ENCODE peak calls at places on chromosomes 2 and 18, in eight cellular contexts. C is glutamatergic neuron, O is psoas muscle, E is left lung, X is neural progenitor cell, H is adrenal gland, Z is cardiac muscle cell, B is cardiac fibroblast. R is an unnamed sample.

GRCh38 chr2:151946856-151947523 is 118.8 kb upstream of the ARL5A start:
- DNase-seq in E (no peak), H (peak), X (peak), Z (peak), C (peak), O (peak), B (peak), R (peak)

GRCh38 chr2:140344842-140345241 is 1564.7 kb upstream of the NXPH2 start:
- DNase-seq in C (no peak), Z (no peak), X (no peak), O (no peak), B (peak), E (no peak), H (no peak), R (no peak)

GRCh38 chr2:46232860-46233259 is 64.3 kb upstream of the EPAS1 start:
- DNase-seq in E (no peak), B (peak), H (no peak), X (no peak), O (no peak), Z (no peak), C (no peak), R (no peak)

GRCh38 chr18:8890957-8891464 is 185.7 kb downstream of the MTCL1 start:
- DNase-seq in E (no peak), O (no peak), C (no peak), B (peak), H (no peak), Z (no peak), X (peak), R (no peak)

GRCh38 chr2:37654932-37655331 is 16.5 kb downstream of the CDC42EP3 start:
- DNase-seq in B (peak), E (no peak), H (no peak), C (no peak), Z (peak), O (no peak), X (peak), R (peak)

GRCh38 chr2:166384774-166385173 is 9.0 kb upstream of the SCN9A start:
- DNase-seq in O (no peak), C (no peak), B (peak), X (peak), E (no peak), H (no peak), Z (peak), R (peak)

GRCh38 chr2:127208313-127208712 is 11.8 kb downstream of the CYP27C1 start:
- DNase-seq in B (no peak), X (peak), O (no peak), E (no peak), C (peak), H (no peak), Z (peak), R (no peak)

GRCh38 chr2:218419630-218420216 is 800 bp downstream of the VIL1 start:
- DNase-seq in X (no peak), B (no peak), H (no peak), Z (peak), E (no peak), O (no peak), C (no peak), R (no peak)

GRCh38 chr2:126634273-126634861 is 21.6 kb upstream of the GYPC start:
- DNase-seq in H (no peak), E (no peak), C (peak), X (peak), B (peak), O (no peak), Z (no peak), R (peak)

GRCh38 chr18:50115095-50115494 is 79.9 kb downstream of the MYO5B start:
- DNase-seq in C (no peak), O (no peak), X (no peak), H (no peak), Z (no peak), E (no peak), B (no peak), R (no peak)

GRCh38 chr2:64692401-64692800 is 38.7 kb upstream of the SERTAD2 start:
- DNase-seq in Z (no peak), X (no peak), O (no peak), B (peak), E (no peak), C (no peak), H (no peak), R (no peak)

GRCh38 chr2:44578401-44579135 is 216.8 kb downstream of the CAMKMT start:
- DNase-seq in O (no peak), H (no peak), E (no peak), X (no peak), B (peak), Z (no peak), C (no peak), R (peak)

GRCh38 chr2:223055140-223055539 is 3.1 kb downstream of the KCNE4 start:
- DNase-seq in O (no peak), E (no peak), H (no peak), X (no peak), B (peak), Z (no peak), C (no peak), R (no peak)

GRCh38 chr2:159157361-159158045 is 129.0 kb downstream of the WDSUB1 start:
- DNase-seq in O (no peak), H (no peak), B (no peak), X (no peak), C (no peak), E (no peak), Z (no peak), R (peak)

GRCh38 chr18:28584726-28585125 is 407.8 kb upstream of the CDH2 start:
- DNase-seq in X (peak), H (no peak), Z (peak), O (no peak), E (no peak), C (no peak), B (peak), R (no peak)

GRCh38 chr18:59024829-59025228 is 114.9 kb upstream of the SEC11C start:
- DNase-seq in H (no peak), B (peak), X (no peak), C (no peak), E (no peak), Z (no peak), O (no peak), R (no peak)

GRCh38 chr18:8609711-8610441 is 639 bp downstream of the RAB12 start:
- DNase-seq in B (no peak), C (peak), Z (peak), X (peak), E (peak), O (peak), H (peak), R (peak)

GRCh38 chr2:32523711-32524110 is 104.1 kb upstream of the TTC27 start:
- DNase-seq in X (no peak), O (no peak), C (no peak), Z (no peak), H (no peak), B (no peak), E (no peak), R (no peak)

GRCh38 chr2:54409752-54410151 is 46.4 kb upstream of the SPTBN1 start:
- DNase-seq in B (no peak), O (no peak), E (no peak), X (no peak), Z (peak), H (no peak), C (no peak), R (no peak)

GRCh38 chr2:234495076-234495800 is 1.6 kb downstream of the ARL4C start:
- DNase-seq in H (no peak), X (peak), B (peak), C (peak), E (no peak), O (no peak), Z (no peak), R (no peak)

GRCh38 chr18:35075132-35075531 is 33.9 kb downstream of the MAPRE2 start:
- DNase-seq in Z (no peak), B (no peak), E (no peak), H (no peak), X (no peak), C (no peak), O (no peak), R (no peak)

GRCh38 chr2:226994775-226995174 is 158.9 kb downstream of the RHBDD1 start:
- DNase-seq in X (peak), E (no peak), C (no peak), Z (no peak), B (no peak), H (no peak), O (no peak), R (peak)

GRCh38 chr18:41569867-41570266 is 385.2 kb upstream of the PIK3C3 start:
- DNase-seq in O (no peak), H (no peak), E (no peak), C (no peak), X (no peak), Z (no peak), B (no peak), R (no peak)

GRCh38 chr2:109236147-109236546 is 107.1 kb downstream of the SH3RF3 start:
- DNase-seq in Z (no peak), X (no peak), B (no peak), H (peak), C (no peak), E (no peak), O (no peak), R (no peak)

GRCh38 chr2:20737505-20737904 is 70.6 kb downstream of the GDF7 start:
- DNase-seq in H (no peak), O (no peak), Z (no peak), B (no peak), E (no peak), X (no peak), C (no peak), R (peak)

GRCh38 chr2:24671230-24671629 is 122.0 kb downstream of the PTRHD1 start:
- DNase-seq in C (no peak), Z (no peak), X (no peak), E (no peak), B (no peak), O (no peak), H (no peak), R (no peak)

GRCh38 chr2:127887452-127888219 is 1.9 kb upstream of the AMMECR1L start:
- DNase-seq in X (no peak), O (no peak), B (peak), Z (no peak), H (peak), C (no peak), E (no peak), R (no peak)

GRCh38 chr2:28516950-28517349 is 21.1 kb downstream of the PLB1 start:
- DNase-seq in C (no peak), E (no peak), X (no peak), O (no peak), B (no peak), Z (no peak), H (no peak), R (no peak)

DNA sequence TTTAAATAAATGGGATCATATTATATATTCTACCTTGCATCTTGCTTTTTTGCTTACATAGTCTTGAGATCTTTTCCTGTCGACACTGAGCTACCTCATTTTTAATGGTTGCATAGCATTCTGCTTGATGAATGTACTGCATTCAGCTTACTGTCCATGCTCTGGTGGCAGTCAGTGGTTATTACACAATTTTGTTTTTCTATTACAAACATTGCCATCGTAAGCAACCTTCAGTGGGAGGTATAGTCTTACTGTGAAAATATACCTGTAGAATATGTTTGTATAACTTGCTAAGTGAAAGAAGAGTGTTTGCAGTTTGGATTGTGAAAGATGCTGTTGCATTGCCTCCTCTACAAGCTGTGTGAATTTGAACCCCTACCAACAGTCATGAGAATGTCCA is 43.4 kb downstream of the UBXN4 start:
- DNase-seq in Z (no peak), H (no peak), O (no peak), E (no peak), C (no peak), B (peak), X (no peak), R (no peak)
- TF ChIP-seq CTCF in Z (peak), H (no peak), O (no peak), E (no peak), C (peak), B (peak), X (no peak), R (no peak)

DNA sequence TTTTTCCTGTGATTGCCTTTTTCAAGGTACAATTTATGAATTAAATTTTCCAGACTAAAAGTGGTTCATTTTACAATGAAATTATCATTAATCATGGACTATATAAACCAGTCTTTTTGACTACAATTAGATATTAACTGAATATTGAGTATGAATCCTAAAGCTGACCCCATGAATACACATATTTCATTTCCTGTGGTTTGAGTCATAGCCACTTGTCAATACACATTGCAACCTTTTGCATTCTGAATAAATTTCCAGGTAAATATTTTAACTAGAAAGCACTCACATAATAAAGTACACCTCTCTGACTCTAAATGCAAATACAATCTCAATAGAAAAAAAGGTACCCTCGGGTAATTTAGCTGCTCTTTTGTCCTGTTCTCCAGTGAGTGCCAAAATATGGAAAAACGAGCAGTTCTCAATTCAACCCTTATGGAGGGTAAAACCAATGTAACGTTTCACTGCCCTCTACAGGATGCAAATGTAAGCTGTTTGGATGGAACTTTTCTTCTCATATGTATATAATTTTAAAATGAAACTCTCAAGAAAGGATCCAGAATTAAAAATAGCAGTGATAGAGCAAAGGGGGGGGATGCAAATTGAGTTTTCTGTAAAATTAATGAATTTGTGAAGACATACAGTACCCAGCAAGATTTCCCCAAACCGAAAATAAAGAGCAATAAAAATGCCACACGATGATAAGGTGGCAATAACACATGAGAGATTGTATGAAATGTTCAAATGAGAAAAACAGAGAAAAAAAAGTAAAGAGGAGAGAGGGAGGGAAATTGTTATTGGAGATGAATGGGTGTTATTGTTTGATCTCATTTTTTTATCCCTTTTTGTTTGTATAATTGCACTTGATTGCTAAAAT is 1795.7 kb upstream of the PIK3C3 start:
- DNase-seq in H (no peak), Z (peak), O (no peak), B (peak), X (peak), E (no peak), C (no peak), R (peak)
- TF ChIP-seq CTCF in H (peak), Z (peak), O (no peak), B (peak), X (peak), E (no peak), C (peak), R (peak)

DNA sequence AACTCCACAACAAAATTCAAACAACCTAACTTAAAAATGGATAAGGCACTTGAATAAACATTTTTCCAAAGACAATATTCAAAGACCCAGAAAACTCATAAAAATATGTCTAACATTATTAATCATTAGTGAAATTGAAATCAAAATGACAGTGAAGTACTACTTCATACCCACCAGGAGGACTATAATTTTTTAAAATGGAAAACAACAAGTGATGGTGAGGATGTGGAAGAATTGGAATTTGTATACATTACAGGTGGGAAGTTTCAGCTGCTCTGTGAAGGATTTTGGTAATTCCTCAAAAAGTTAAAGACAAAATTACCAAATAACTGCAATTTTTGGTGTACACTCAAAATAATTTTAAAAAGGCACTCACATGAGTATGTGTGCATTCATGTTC is 920.0 kb downstream of the TDRD15 start:
- DNase-seq in X (no peak), H (no peak), O (no peak), Z (no peak), B (no peak), C (no peak), E (no peak), R (no peak)
- TF ChIP-seq CTCF in X (no peak), H (no peak), O (no peak), Z (no peak), B (no peak), C (peak), E (no peak), R (no peak)

DNA sequence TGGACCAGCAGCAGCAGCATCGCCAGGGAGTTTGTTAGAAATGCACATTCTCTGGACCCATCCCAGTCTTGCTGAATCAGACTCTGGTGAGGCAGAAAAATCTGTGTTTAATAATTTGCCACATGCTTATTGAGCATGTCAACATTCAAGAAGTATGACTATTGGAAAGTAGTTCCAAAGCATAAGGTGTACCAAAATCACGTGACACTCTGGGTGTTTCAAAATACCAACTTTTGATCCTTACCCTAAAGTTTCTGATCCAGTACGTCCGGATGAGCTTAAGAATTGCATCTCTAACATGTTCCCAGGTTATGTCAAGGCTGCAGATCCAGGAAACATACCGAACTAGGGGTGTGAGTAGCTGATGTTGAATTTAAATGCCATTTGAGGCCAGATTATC is 853.9 kb downstream of the TMEM182 start:
- DNase-seq in H (no peak), B (no peak), X (no peak), E (no peak), C (no peak), Z (no peak), O (no peak), R (no peak)
- TF ChIP-seq CTCF in H (no peak), B (no peak), X (no peak), E (no peak), C (no peak), Z (no peak), O (no peak), R (no peak)

DNA sequence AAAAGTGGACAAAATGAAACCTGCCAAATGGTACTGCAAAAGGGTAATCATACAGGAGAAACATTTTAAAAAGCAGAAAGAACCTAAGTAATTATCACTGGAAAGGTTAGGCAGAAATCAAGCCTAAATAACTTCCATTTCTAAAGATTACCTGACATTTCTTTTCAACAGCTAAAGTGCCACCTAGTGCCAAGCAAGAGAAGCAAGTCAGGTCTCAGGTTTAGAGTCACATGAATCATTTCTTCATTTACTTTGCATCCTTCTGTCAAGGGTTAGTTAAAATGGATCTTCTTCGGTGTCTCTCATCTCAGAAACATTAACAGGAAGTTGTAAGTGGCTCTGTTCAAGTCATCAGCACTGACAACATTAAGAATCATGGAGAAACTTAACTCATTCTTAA is 90.3 kb downstream of the AKAIN1 start:
- DNase-seq in B (no peak), E (no peak), O (no peak), X (peak), C (no peak), Z (no peak), H (no peak), R (no peak)
- TF ChIP-seq CTCF in B (no peak), E (peak), O (no peak), X (peak), C (no peak), Z (no peak), H (no peak), R (peak)